ENCODE peak calls at places on chromosomes 3 and 15, in four cellular contexts. E is substantia nigra, U is left lung, Q is endothelial cell of umbilical vein. S is an unnamed sample.

GRCh38 chr3:134327594-134327975 is 46.7 kb downstream of the AMOTL2 start:
- DNase-seq in E (no peak), Q (peak; percentile 40), U (peak; percentile 29), S (peak; percentile 95)

GRCh38 chr3:171159024-171159821 is 132.7 kb upstream of the SLC2A2 start:
- DNase-seq in Q (no peak), E (peak; percentile 66), U (no peak), S (no peak)

GRCh38 chr15:98217356-98217755 is 256.9 kb downstream of the ARRDC4 start:
- DNase-seq in E (no peak), Q (no peak), U (no peak), S (no peak)

GRCh38 chr3:125313060-125313635 is 62.0 kb downstream of the ZNF148 start:
- DNase-seq in Q (no peak), E (no peak), U (no peak), S (peak; percentile 85)

GRCh38 chr3:194224937-194225422 is 89.0 kb downstream of the HES1 start:
- DNase-seq in E (no peak), U (no peak), Q (no peak), S (no peak)

GRCh38 chr3:53938645-53939044 is 47.0 kb upstream of the SELENOK start:
- DNase-seq in E (no peak), Q (peak; percentile 39), U (no peak), S (peak; percentile 74)

GRCh38 chr3:53056442-53056841 is 10.6 kb upstream of the SFMBT1 start:
- DNase-seq in E (no peak), U (no peak), Q (no peak), S (peak; percentile 47)

GRCh38 chr3:30774062-30774461 is 120.4 kb downstream of the GADL1 start:
- DNase-seq in E (no peak), Q (no peak), U (no peak), S (no peak)

GRCh38 chr15:50135123-50135541 is 16.1 kb upstream of the ATP8B4 start:
- DNase-seq in Q (no peak), E (no peak), U (no peak), S (peak; percentile 55)

GRCh38 chr15:99010743-99011142 is 3.2 kb upstream of the PGPEP1L start:
- DNase-seq in E (no peak), Q (no peak), U (no peak), S (peak; percentile 22)

GRCh38 chr15:78033864-78034263 is 43.6 kb downstream of the TBC1D2B start:
- DNase-seq in Q (peak; percentile 63), U (no peak), E (no peak), S (no peak)

GRCh38 chr15:78810377-78811123 is 714 bp downstream of the ADAMTS7 start:
- DNase-seq in U (no peak), E (no peak), Q (peak; percentile 45), S (peak; percentile 59)

GRCh38 chr3:188553569-188553968 is 399.6 kb downstream of the LPP start:
- DNase-seq in Q (no peak), U (no peak), E (no peak), S (peak; percentile 24)

GRCh38 chr15:76345269-76345879 is 8.8 kb downstream of the ISL2 start:
- DNase-seq in U (no peak), Q (no peak), E (no peak), S (no peak)

GRCh38 chr15:69801132-69801531 is 296.6 kb downstream of the TLE3 start:
- DNase-seq in Q (no peak), E (no peak), U (no peak), S (no peak)

GRCh38 chr15:26910715-26911114 is 43.9 kb downstream of the GABRA5 start:
- DNase-seq in Q (no peak), E (no peak), U (no peak), S (no peak)

GRCh38 chr15:99385865-99386264 is 134.6 kb downstream of the LRRC28 start:
- DNase-seq in Q (peak; percentile 53), E (no peak), U (peak; percentile 78), S (peak; percentile 60)

GRCh38 chr15:66848666-66849392 is 146.8 kb downstream of the SMAD6 start:
- DNase-seq in E (no peak), Q (no peak), U (no peak), S (no peak)

GRCh38 chr15:27095809-27096580 is 125.0 kb downstream of the GABRG3 start:
- DNase-seq in U (no peak), E (no peak), Q (no peak), S (peak; percentile 57)

GRCh38 chr15:85580914-85581313 is 200.5 kb downstream of the AKAP13 start:
- DNase-seq in Q (no peak), E (no peak), U (peak; percentile 63), S (peak; percentile 24)

GRCh38 chr15:48177383-48177874 is 666 bp downstream of the MYEF2 start:
- DNase-seq in U (no peak), E (no peak), Q (peak; percentile 83), S (peak; percentile 68)

GRCh38 chr3:132445812-132446211 is 28.5 kb downstream of the DNAJC13 start:
- DNase-seq in U (no peak), Q (peak; percentile 78), E (no peak), S (peak; percentile 83)

GRCh38 chr3:13745636-13746035 is 134.2 kb downstream of the WNT7A start:
- DNase-seq in Q (peak; percentile 5), U (no peak), E (no peak), S (no peak)

GRCh38 chr3:59726279-59726678 is 676.5 kb upstream of the CFAP20DC start:
- DNase-seq in U (no peak), Q (no peak), E (no peak), S (no peak)

GRCh38 chr15:88274534-88275460 is 18.3 kb upstream of the NTRK3 start:
- DNase-seq in U (peak; percentile 45), Q (peak; percentile 46), E (peak; percentile 59), S (peak; percentile 67)

GRCh38 chr3:40043444-40043755 is 234.0 kb downstream of the MYRIP start:
- DNase-seq in Q (peak; percentile 85), E (no peak), U (no peak), S (peak; percentile 82)

GRCh38 chr15:88918738-88919137 is 5.6 kb upstream of the MFGE8 start:
- DNase-seq in U (peak; percentile 79), Q (peak; percentile 12), E (no peak), S (peak; percentile 98)

GRCh38 chr3:34942256-34942655 is 697.1 kb upstream of the ARPP21 start:
- DNase-seq in Q (no peak), E (no peak), U (no peak), S (no peak)

GRCh38 chr3:34948431-34948971 is 690.8 kb upstream of the ARPP21 start:
- DNase-seq in E (no peak), U (no peak), Q (no peak), S (no peak)

GRCh38 chr3:34947849-34948248 is 691.5 kb upstream of the ARPP21 start:
- DNase-seq in Q (peak; percentile 2), E (no peak), U (no peak), S (peak; percentile 0)
- H3K27ac ChIP-seq in Q (no peak overlapping the region), E (no peak overlapping the region), U (no peak overlapping the region), S (no peak overlapping the region)

GRCh38 chr3:21531909-21532308 is 219.1 kb downstream of the ZNF385D start:
- DNase-seq in Q (no peak), E (no peak), U (no peak), S (no peak)

GRCh38 chr3:21533047-21533446 is 218.0 kb downstream of the ZNF385D start:
- DNase-seq in U (no peak), E (no peak), Q (no peak), S (no peak)

GRCh38 chr3:21526461-21526860 is 224.5 kb downstream of the ZNF385D start:
- DNase-seq in E (no peak), Q (no peak), U (no peak), S (no peak)

GRCh38 chr3:21524113-21524512 is 226.9 kb downstream of the ZNF385D start:
- DNase-seq in E (no peak), U (no peak), Q (no peak), S (peak; percentile 15)

GRCh38 chr3:21528291-21528690 is 222.7 kb downstream of the ZNF385D start:
- DNase-seq in Q (no peak), U (no peak), E (no peak), S (no peak)
- H3K27ac ChIP-seq in Q (no peak overlapping the region), U (no peak overlapping the region), E (no peak overlapping the region), S (no peak overlapping the region)

DNA sequence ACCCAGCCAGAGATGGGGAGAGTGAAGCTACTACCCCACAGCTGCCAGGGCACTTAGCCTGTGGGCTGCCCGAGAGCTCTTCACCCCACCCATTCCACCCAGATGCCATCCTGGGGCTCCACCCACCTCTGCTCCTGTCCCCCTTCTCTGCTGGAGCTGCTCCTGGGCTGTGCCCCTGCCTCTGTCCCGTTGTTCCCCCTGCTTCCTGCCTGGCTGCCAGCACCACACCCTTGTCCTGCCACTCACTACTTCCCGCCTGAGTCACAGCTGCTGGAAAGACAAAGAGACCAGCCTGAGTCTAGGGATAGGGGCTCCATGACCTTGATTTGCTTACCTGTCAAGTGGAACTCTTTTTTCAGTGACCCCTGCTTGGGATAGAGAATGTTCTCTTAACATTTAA is 12.4 kb downstream of the GNAI2 start:
- DNase-seq in Q (peak; percentile 77), U (no peak), E (no peak), S (peak; percentile 72)
- H3K27ac ChIP-seq in Q (peak overlapping the region; percentile 63), U (peak overlapping the region; percentile 98), E (peak overlapping the region; percentile 38), S (peak overlapping the region; percentile 91)

GRCh38 chr3:16883057-16883725 is 1.6 kb upstream of the PLCL2 start:
- DNase-seq in Q (no peak), E (no peak), U (no peak), S (peak; percentile 73)

GRCh38 chr3:16885588-16885903 is 791 bp downstream of the PLCL2 start:
- DNase-seq in Q (no peak), U (no peak), E (no peak), S (no peak)

GRCh38 chr3:16883726-16884083 is 1.1 kb upstream of the PLCL2 start:
- DNase-seq in Q (no peak), E (no peak), U (no peak), S (no peak)

GRCh38 chr3:16884748-16885587 is at the start of gene PLCL2:
- DNase-seq in U (peak; percentile 57), E (no peak), Q (peak; percentile 33), S (peak; percentile 72)

DNA sequence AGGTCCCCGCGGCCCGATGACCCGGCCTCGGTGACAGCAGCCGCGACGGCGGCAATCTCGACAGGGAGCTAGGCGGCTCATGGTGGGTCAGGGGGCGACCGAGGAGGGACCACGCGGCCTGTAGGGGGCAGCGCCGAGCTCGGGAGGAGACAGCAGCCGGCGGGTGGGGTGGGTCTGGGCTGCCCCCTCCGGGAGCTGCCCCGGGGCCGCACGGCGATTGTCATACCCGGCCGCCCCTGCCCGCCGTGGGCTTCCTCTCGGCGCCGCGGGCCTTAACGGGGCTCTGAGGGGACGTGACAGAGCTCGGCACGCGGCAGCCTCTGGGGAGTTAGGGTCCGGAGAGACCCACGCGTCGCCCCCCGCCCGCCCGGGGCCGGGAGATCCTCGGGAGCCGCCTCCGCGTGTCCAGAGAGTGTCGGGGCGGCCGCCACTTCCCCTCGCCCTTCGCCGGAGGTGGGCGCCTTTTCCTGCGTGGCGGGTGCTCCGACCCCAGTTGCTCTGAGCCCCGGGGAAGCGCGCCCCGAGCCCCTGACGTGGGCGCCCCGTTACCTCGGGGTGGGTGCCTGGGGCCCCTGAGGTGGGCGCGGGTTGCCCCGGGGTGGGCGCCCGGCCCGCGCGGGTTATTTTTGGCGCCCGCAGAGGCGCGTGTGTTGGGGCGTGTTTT is 539 bp upstream of the PLCL2 start:
- DNase-seq in Q (peak; percentile 55), U (peak; percentile 73), E (no peak), S (peak; percentile 51)
- H3K27ac ChIP-seq in Q (peak overlapping the region; percentile 50), U (peak overlapping the region; percentile 97), E (peak overlapping the region; percentile 63), S (no peak overlapping the region)

GRCh38 chr15:100525894-100526512 is 2.7 kb downstream of the CERS3 start:
- DNase-seq in E (peak; percentile 57), Q (no peak), U (no peak), S (no peak)
- H3K27ac ChIP-seq in E (no peak overlapping the region), Q (no peak overlapping the region), U (no peak overlapping the region), S (no peak overlapping the region)